ENCODE peak calls at places on chromosomes 13 and 19, in seven cellular contexts. W is IMR-90, J is neuronal stem cell, X is H9, H is mesendoderm, L is H1, Y is trophoblast cell. P is an unnamed sample. For H3K79me1, the result is how much of the 10 kb centered on the place peaks cover.

GRCh38 chr13:97567510-97568243 is 133.7 kb downstream of the RAP2A start:
- DNase-seq in W (peak), H (peak), L (no peak), J (no peak), Y (peak), X (peak), P (peak)

GRCh38 chr13:52361225-52361624 is 44.7 kb downstream of the THSD1 start:
- DNase-seq in W (no peak), L (no peak), X (no peak), Y (peak), J (no peak), H (no peak), P (no peak)

GRCh38 chr13:74922963-74923362 is 559.0 kb downstream of the TBC1D4 start:
- DNase-seq in W (no peak), X (no peak), H (peak), J (no peak), L (no peak), Y (no peak), P (no peak)

GRCh38 chr19:618674-619285 is 14.6 kb downstream of the POLRMT start:
- DNase-seq in X (no peak), L (no peak), W (no peak), H (no peak), J (no peak), Y (no peak), P (no peak)

GRCh38 chr13:27367570-27367969 is 56.8 kb upstream of the GTF3A start:
- DNase-seq in H (no peak), Y (no peak), J (no peak), X (no peak), W (no peak), L (no peak), P (no peak)

GRCh38 chr13:36431204-36432105 is 840 bp upstream of the CCNA1 start:
- DNase-seq in W (no peak), J (peak), X (no peak), H (peak), Y (peak), L (no peak), P (no peak)

GRCh38 chr19:46487802-46488445 is 7.7 kb downstream of the PNMA8B start:
- DNase-seq in L (peak), X (peak), W (peak), H (peak), J (peak), Y (peak), P (peak)

GRCh38 chr13:99528547-99528946 is 27.3 kb downstream of the TM9SF2 start:
- DNase-seq in X (no peak), W (no peak), Y (peak), J (no peak), L (no peak), H (no peak), P (no peak)

GRCh38 chr19:34309368-34310138 is 55.2 kb downstream of the GARRE1 start:
- DNase-seq in H (no peak), Y (no peak), L (no peak), W (no peak), J (no peak), X (no peak), P (no peak)

GRCh38 chr13:46062190-46062589 is 9.6 kb upstream of the ZC3H13 start:
- DNase-seq in Y (peak), H (no peak), L (no peak), W (peak), X (no peak), J (no peak), P (peak)

GRCh38 chr13:79560954-79561353 is 80.0 kb downstream of the NDFIP2 start:
- DNase-seq in H (peak), L (no peak), Y (peak), W (no peak), J (no peak), X (no peak), P (no peak)

GRCh38 chr19:39498262-39499081 is at the start of gene DLL3:
- DNase-seq in Y (no peak), X (peak), W (peak), L (peak), J (no peak), H (peak), P (peak)

GRCh38 chr19:50384685-50385535 is 763 bp downstream of the POLD1 start:
- DNase-seq in X (no peak), H (peak), W (peak), Y (peak), L (no peak), J (peak), P (peak)

GRCh38 chr19:17777840-17778620 is 16.9 kb upstream of the B3GNT3 start:
- DNase-seq in J (peak), Y (peak), X (peak), W (peak), L (peak), H (peak), P (peak)

GRCh38 chr19:13788991-13789390 is 6.3 kb upstream of the ZSWIM4 start:
- DNase-seq in L (no peak), H (no peak), X (no peak), W (peak), Y (peak), J (no peak), P (peak)

GRCh38 chr13:99322297-99323103 is 15.3 kb upstream of the GPR183 start:
- DNase-seq in H (peak), W (peak), L (no peak), Y (peak), X (no peak), J (no peak), P (peak)

GRCh38 chr19:33156354-33156753 is 24.4 kb downstream of the WDR88 start:
- DNase-seq in W (peak), L (no peak), Y (no peak), X (no peak), J (no peak), H (no peak), P (no peak)

GRCh38 chr19:49663224-49663623 is 2.4 kb downstream of the IRF3 start:
- DNase-seq in W (no peak), X (no peak), J (no peak), H (no peak), Y (no peak), L (no peak), P (no peak)

GRCh38 chr13:99986751-99987150 is 5.2 kb downstream of the ZIC2 start:
- DNase-seq in H (peak), X (no peak), L (peak), J (no peak), Y (no peak), W (no peak), P (no peak)

GRCh38 chr13:100478107-100478809 is 110.3 kb downstream of the GGACT start:
- DNase-seq in W (no peak), H (peak), X (peak), Y (peak), J (no peak), L (no peak), P (no peak)

GRCh38 chr13:98482476-98483444 is 94.1 kb downstream of the STK24 start:
- DNase-seq in J (no peak), L (no peak), Y (no peak), H (peak), X (no peak), W (peak), P (peak)

GRCh38 chr19:48393559-48394330 is at the start of gene GRIN2D:
- DNase-seq in J (no peak), H (peak), X (peak), Y (peak), L (peak), W (peak), P (peak)

GRCh38 chr13:111944171-111944583 is 122.8 kb upstream of the SOX1 start:
- DNase-seq in Y (no peak), W (no peak), X (peak), J (no peak), H (no peak), L (peak), P (no peak)

DNA sequence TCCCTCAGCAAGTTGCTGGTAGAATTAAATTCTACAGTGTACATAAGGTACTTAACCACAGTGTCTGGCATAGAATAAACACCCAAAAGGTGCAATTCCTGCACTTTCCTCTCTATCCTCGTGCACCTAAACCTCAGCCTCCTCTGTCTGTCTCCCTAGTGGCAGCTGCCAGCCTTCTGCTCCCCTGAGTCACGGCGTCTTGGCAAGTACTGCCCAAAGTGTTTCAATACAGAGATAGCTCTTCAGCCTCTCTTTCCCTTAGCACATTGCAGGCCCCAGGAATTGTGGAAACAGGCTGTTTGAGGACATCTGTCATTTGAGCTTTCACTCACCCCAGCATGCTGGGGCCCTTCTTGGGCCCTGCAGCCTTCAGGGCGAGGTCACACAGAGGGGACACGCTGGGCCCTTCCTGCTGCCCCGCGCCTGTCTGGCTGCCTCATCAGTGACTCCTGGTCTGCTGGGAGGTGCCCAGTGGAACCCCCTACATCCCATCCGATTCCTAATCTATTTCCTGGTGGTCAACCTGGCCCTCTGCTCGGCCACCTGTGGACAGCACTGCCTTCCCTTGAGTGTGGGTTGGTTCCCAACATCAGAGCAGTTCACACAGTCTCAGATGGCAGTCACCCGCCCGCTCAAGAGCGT is 19.3 kb downstream of the COL4A2 start:
- DNase-seq in H (no peak), W (no peak), Y (no peak), X (no peak), J (no peak), L (no peak), P (no peak)
- H3K79me1 ChIP-seq in H (under half), W (under half), Y (under half), X (under half), J (under half), L (under half), P (under half)

GRCh38 chr19:6393074-6393981 is at the start of gene GTF2F1:
- DNase-seq in H (peak), W (peak), Y (peak), X (peak), L (peak), J (peak), P (peak)
- H3K4ac ChIP-seq in H (no peak), W (peak), Y (peak), X (no peak), L (peak), J (no peak), P (peak)

GRCh38 chr13:32068255-32068654 is 36.7 kb downstream of the FRY start:
- DNase-seq in X (no peak), H (no peak), W (no peak), Y (no peak), L (no peak), J (no peak), P (no peak)

GRCh38 chr13:32067149-32067961 is 35.8 kb downstream of the FRY start:
- DNase-seq in X (no peak), H (no peak), L (no peak), Y (no peak), J (no peak), W (no peak), P (no peak)

GRCh38 chr13:32075150-32075851 is 43.7 kb downstream of the FRY start:
- DNase-seq in Y (no peak), H (no peak), W (no peak), J (no peak), L (no peak), X (no peak), P (no peak)

DNA sequence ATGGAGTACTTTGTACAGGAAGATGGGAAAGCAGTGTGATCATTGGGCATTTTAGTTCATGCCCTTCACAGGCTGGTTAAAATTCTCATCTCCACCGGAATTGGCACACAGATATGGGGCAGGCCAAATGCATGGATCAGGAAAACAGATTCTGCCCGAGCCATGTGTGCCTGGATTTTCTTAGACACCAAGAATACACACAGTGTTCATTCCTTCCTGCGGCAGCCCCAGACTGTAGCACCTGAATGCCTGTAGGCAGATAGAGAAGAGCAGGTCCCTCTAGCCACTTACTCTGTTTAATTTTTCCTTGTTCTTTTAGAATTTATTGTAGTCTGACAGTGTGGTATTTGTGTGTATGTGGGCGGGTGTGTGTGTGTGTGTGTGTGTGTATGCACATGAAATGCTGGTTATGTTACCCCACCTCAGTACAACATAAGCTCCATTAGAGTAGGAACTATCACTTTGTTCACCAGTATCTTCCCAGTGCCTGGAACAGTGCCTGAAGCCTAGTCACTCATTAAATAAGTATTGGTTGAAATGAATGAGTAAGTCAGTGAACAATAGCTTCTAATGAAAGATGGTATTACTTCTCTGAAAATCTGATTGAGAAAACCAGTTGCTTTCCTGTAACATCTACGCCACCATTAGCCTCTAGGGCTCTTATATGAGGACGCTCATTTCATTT is 41.7 kb downstream of the FRY start:
- DNase-seq in Y (no peak), H (no peak), J (no peak), W (no peak), X (no peak), L (no peak), P (no peak)
- H2AK5ac ChIP-seq in Y (no peak), H (no peak), J (no peak), W (no peak), X (no peak), L (no peak), P (no peak)

DNA sequence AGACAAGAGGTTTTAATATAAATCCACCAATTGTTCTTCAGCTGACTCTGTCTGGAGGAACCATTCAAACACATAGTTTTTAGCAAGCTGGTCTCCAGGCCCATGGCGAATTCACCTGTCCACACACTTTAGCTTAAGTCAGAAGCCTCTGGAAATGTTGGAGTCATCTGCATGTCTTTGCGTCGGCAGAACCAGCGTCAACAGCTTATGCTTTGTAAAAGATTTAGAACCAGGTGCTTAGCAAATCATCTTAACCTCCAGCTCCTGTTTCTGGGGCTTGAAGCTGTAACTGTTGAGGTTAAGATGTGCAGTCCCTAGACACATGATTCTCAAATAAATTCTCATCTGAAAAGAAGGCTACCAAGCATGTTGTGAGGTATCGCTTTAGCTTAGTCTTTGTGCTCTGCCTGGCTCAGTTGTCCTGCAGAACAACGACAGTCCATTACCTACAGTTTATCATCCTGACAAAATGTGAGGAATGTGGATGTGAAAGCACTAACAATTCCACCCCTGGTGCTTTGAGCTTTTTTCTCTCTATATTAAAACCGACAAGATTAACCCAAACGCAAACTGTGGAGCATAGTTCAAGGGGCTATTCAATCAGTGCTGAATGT is 4.4 kb downstream of the EFNB2 start:
- DNase-seq in H (peak), W (no peak), J (no peak), L (no peak), Y (peak), X (no peak), P (no peak)
- H3K79me1 ChIP-seq in H (under half), W (under half), J (under half), L (under half), Y (under half), X (under half), P (under half)

GRCh38 chr19:2759965-2760364 is 20.1 kb upstream of the SLC39A3 start:
- DNase-seq in Y (no peak), H (no peak), J (no peak), X (no peak), W (no peak), L (no peak), P (no peak)
- H3K4ac ChIP-seq in Y (no peak), H (no peak), J (no peak), X (no peak), W (no peak), L (no peak), P (no peak)